ENCODE peak calls at places on chromosomes 5 and 9, in six cellular contexts. J is retinal pigment epithelial cell, T is upper lobe of right lung, M is fibroblast of lung, Q is kidney, H is fibroblast of pulmonary artery. V is an unnamed sample.

GRCh38 chr5:143238620-143239019 is 164.9 kb downstream of the NR3C1 start:
- DNase-seq in H (no peak), Q (no peak), J (no peak), M (no peak), T (no peak), V (no peak)

GRCh38 chr9:95307538-95307937 is 10.0 kb downstream of the FANCC start:
- DNase-seq in Q (no peak), T (no peak), H (no peak), M (no peak), J (no peak), V (no peak)

GRCh38 chr9:133592731-133593409 is 16.3 kb downstream of the FAM163B start:
- DNase-seq in H (peak), T (no peak), J (no peak), M (no peak), Q (peak), V (no peak)

GRCh38 chr9:34987160-34988040 is 2.1 kb upstream of the DNAJB5 start:
- DNase-seq in H (no peak), Q (no peak), T (no peak), M (no peak), J (no peak), V (no peak)

GRCh38 chr5:54249210-54250028 is 61.0 kb downstream of the ARL15 start:
- DNase-seq in Q (no peak), M (peak), J (no peak), H (no peak), T (no peak), V (peak)

GRCh38 chr5:53397141-53397794 is 83.2 kb upstream of the FST start:
- DNase-seq in T (no peak), Q (no peak), J (no peak), M (no peak), H (no peak), V (no peak)

GRCh38 chr9:109441296-109441695 is 56.8 kb downstream of the PTPN3 start:
- DNase-seq in Q (no peak), M (no peak), J (no peak), H (peak), T (no peak), V (no peak)

GRCh38 chr5:113034182-113034773 is 57.7 kb downstream of the DCP2 start:
- DNase-seq in H (peak), Q (no peak), J (no peak), T (no peak), M (peak), V (peak)

GRCh38 chr9:121607434-121608248 is 43.8 kb upstream of the DAB2IP start:
- DNase-seq in T (no peak), H (peak), Q (peak), M (peak), J (peak), V (peak)

GRCh38 chr9:36100532-36100931 is 36.0 kb upstream of the GLIPR2 start:
- DNase-seq in J (no peak), Q (no peak), M (peak), H (peak), T (no peak), V (no peak)

GRCh38 chr5:41754857-41755256 is 115.4 kb downstream of the OXCT1 start:
- DNase-seq in T (no peak), J (no peak), H (no peak), Q (no peak), M (no peak), V (no peak)
- TF ChIP-seq CTCF in T (no peak), J (peak), H (no peak), Q (no peak), M (no peak), V (no peak)

GRCh38 chr5:177356756-177357458 is 817 bp upstream of the RGS14 start:
- DNase-seq in J (no peak), H (no peak), Q (peak), T (no peak), M (no peak), V (no peak)
- H3K4me3 ChIP-seq in J (no peak), H (no peak), Q (no peak), T (no peak), M (no peak), V (no peak)

DNA sequence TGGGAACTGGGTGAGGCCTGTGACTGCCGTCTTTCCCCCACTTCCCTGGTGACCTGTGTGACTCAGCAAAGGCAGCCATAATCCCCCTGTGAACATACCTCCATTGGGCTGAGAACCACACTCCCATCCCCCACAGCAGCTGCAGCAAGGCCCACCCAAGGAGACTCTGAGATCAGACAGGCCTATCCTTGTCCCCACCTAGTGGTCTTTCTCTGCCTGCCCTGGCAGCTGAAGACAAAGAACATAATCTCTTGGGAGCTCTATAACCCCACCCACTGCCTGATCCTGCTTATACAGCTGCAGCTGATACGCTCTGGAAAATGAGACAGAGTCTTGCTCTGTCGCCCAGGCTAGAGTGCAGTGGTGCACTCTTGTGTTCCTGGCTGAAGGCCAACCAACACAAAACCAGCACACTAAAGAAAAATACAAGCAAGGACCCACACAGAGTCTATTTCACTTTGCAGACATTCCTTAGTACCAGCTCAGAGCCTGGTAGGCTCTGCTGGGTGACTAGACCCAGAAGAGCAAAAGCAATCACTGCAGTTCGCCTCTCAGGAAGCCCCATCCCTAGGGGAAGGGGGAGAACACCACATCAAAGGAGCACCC is 106.7 kb downstream of the MCTP1 start:
- DNase-seq in M (peak), Q (no peak), H (peak), T (no peak), J (peak), V (peak)
- TF ChIP-seq CTCF in M (no peak), Q (no peak), H (no peak), T (no peak), J (peak), V (peak)

GRCh38 chr5:140347382-140347781 is 979 bp upstream of the HBEGF start:
- DNase-seq in H (no peak), Q (no peak), M (no peak), T (no peak), J (no peak), V (no peak)
- H3K4me3 ChIP-seq in H (no peak), Q (peak), M (no peak), T (peak), J (no peak), V (no peak)

GRCh38 chr5:139391570-139392323 is 2.0 kb upstream of the MZB1 start:
- DNase-seq in J (no peak), M (peak), Q (no peak), T (no peak), H (no peak), V (no peak)

GRCh38 chr5:139394123-139394653 is 716 bp downstream of the PROB1 start:
- DNase-seq in Q (peak), M (no peak), J (no peak), T (peak), H (no peak), V (no peak)

GRCh38 chr5:139393497-139394122 is 1.3 kb downstream of the PROB1 start:
- DNase-seq in T (no peak), H (no peak), Q (no peak), M (no peak), J (no peak), V (no peak)

GRCh38 chr5:139392324-139392677 is 2.6 kb upstream of the MZB1 start:
- DNase-seq in J (no peak), T (no peak), M (no peak), Q (no peak), H (no peak), V (no peak)

GRCh38 chr5:139392678-139393496 is 2.0 kb downstream of the PROB1 start:
- DNase-seq in M (peak), Q (peak), H (peak), J (no peak), T (peak), V (peak)
- TF ChIP-seq CTCF in M (peak), Q (peak), H (peak), J (peak), T (peak), V (peak)

GRCh38 chr5:26649000-26649399 is 389.4 kb downstream of the CDH9 start:
- DNase-seq in T (no peak), Q (no peak), J (no peak), H (no peak), M (no peak), V (no peak)

DNA sequence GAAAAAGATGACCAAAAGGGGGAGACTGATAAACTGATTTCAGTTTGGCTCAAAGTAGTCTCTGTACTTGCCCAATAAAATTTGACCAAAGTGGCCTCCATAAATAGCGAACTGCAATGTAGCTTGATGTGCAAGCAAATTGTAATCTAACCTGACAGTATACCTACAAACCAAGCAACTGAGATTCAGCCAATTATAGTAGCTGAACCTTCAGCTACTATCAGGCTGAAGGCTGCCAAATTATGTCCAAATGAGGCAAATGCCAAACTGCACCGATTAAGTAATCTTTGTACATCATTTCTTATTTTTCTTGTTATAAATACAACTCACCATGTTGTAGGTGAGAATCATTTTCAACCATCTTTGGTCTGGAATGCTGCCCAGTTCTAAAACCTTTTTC is 390.6 kb downstream of the CDH9 start:
- DNase-seq in H (no peak), T (no peak), J (no peak), M (no peak), Q (no peak), V (no peak)
- H3K4me3 ChIP-seq in H (no peak), T (no peak), J (no peak), M (no peak), Q (no peak), V (no peak)

GRCh38 chr5:135553688-135554462 is 18.1 kb upstream of the NEUROG1 start:
- DNase-seq in J (no peak), M (peak), Q (no peak), H (peak), T (no peak), V (peak)
- TF ChIP-seq CTCF in J (peak), M (peak), Q (peak), H (peak), T (no peak), V (peak)

GRCh38 chr9:87711857-87712800 is 13.8 kb upstream of the CTSL start:
- DNase-seq in M (peak), J (peak), Q (no peak), T (no peak), H (peak), V (peak)

GRCh38 chr9:87713278-87713989 is 12.5 kb upstream of the CTSL start:
- DNase-seq in J (peak), H (peak), M (peak), Q (peak), T (peak), V (peak)

GRCh38 chr9:87712801-87713277 is 13.1 kb upstream of the CTSL start:
- DNase-seq in H (no peak), M (no peak), J (no peak), T (no peak), Q (no peak), V (no peak)

GRCh38 chr9:87714819-87715218 is 11.1 kb upstream of the CTSL start:
- DNase-seq in Q (no peak), J (no peak), H (peak), M (peak), T (no peak), V (peak)

DNA sequence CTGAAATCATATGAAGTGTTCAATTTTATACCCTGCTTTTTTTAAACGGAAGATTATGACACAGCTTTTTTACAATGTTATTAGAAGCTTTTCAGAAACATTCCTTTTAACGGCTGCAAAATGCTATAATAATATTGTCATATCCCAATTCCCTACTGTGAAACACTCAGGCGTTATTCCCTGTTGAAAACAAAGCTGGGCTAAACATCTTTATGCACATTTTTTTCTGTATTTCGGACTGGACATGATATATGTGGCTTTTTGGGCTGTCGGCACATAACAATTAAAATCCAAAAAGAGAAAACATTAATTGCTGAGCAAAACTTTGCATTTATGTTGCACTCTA is 12.0 kb upstream of the CTSL start:
- DNase-seq in Q (no peak), M (no peak), T (no peak), J (no peak), H (no peak), V (no peak)
- H3K4me3 ChIP-seq in Q (no peak), M (peak), T (no peak), J (no peak), H (peak), V (peak)

V was measured in brain microvascular endothelial cell.